ENCODE peak calls at places on chromosomes 6 and 20, in seven cellular contexts. G is heart right ventricle; T is right lobe of liver; P is CD4-positive, alpha-beta memory T cell; D is GM23248; N is uterus; K is breast epithelium. V is an unnamed sample.

GRCh38 chr6:100121854-100122609 is 128.0 kb upstream of the MCHR2 start:
- DNase-seq in G (no peak), T (no peak), P (no peak), D (peak; percentile 32), N (no peak), K (no peak), V (no peak)

GRCh38 chr6:38391909-38392614 is 247.7 kb downstream of the BTBD9 start:
- DNase-seq in G (no peak), T (no peak), P (no peak), D (peak; percentile 17), N (no peak), K (no peak), V (no peak)

GRCh38 chr6:3075522-3076113 is 7.3 kb downstream of the RIPK1 start:
- DNase-seq in G (no peak), T (no peak), P (no peak), D (no peak), N (no peak), K (no peak), V (no peak)

GRCh38 chr20:61839223-61839911 is 226.3 kb downstream of the TAF4 start:
- DNase-seq in G (no peak), T (no peak), P (no peak), D (no peak), N (no peak), K (no peak), V (no peak)

GRCh38 chr20:25499855-25500434 is 85.4 kb downstream of the NINL start:
- DNase-seq in G (no peak), T (no peak), P (no peak), D (no peak), N (no peak), K (no peak), V (no peak)

GRCh38 chr6:17101422-17102257 is at the start of gene STMND1:
- DNase-seq in G (peak; percentile 25), T (peak; percentile 77), P (no peak), D (peak; percentile 66), N (peak; percentile 41), K (peak; percentile 85), V (peak; percentile 67)

GRCh38 chr6:133778414-133778813 is 110.5 kb upstream of the TCF21 start:
- DNase-seq in G (no peak), T (no peak), P (no peak), D (peak; percentile 93), N (peak; percentile 42), K (no peak), V (peak; percentile 59)

GRCh38 chr6:14711056-14711703 is 534.7 kb upstream of the JARID2 start:
- DNase-seq in G (no peak), T (peak; percentile 38), P (peak; percentile 54), D (peak; percentile 91), N (no peak), K (no peak), V (peak; percentile 96)

GRCh38 chr6:142542704-142543233 is 241.0 kb downstream of the ADGRG6 start:
- DNase-seq in G (peak; percentile 13), T (no peak), P (no peak), D (peak; percentile 95), N (peak; percentile 70), K (no peak), V (peak; percentile 70)

GRCh38 chr20:4813839-4814695 is 92.4 kb downstream of the PRND start:
- DNase-seq in G (no peak), T (no peak), P (peak; percentile 92), D (no peak), N (no peak), K (no peak), V (peak; percentile 6)

GRCh38 chr6:47169785-47170685 is 127.9 kb upstream of the ADGRF1 start:
- DNase-seq in G (no peak), T (no peak), P (no peak), D (peak; percentile 61), N (no peak), K (no peak), V (peak; percentile 99)

GRCh38 chr6:166624275-166624674 is 2.8 kb downstream of the RPS6KA2 start:
- DNase-seq in G (no peak), T (no peak), P (no peak), D (peak; percentile 79), N (peak; percentile 35), K (no peak), V (peak; percentile 55)

GRCh38 chr6:160882741-160883340 is 108.7 kb upstream of the MAP3K4 start:
- DNase-seq in G (no peak), T (no peak), P (no peak), D (peak; percentile 77), N (no peak), K (no peak), V (peak; percentile 37)

GRCh38 chr6:34142599-34142998 is 3.3 kb downstream of the GRM4 start:
- DNase-seq in G (no peak), T (no peak), P (no peak), D (no peak), N (no peak), K (no peak), V (peak; percentile 15)

GRCh38 chr20:4507288-4507719 is 214.4 kb upstream of the PRND start:
- DNase-seq in G (no peak), T (no peak), P (no peak), D (peak; percentile 86), N (no peak), K (no peak), V (peak; percentile 89)

GRCh38 chr6:166360243-166361079 is 18.1 kb upstream of the SFT2D1 start:
- DNase-seq in G (no peak), T (no peak), P (no peak), D (peak; percentile 29), N (no peak), K (no peak), V (peak; percentile 64)

GRCh38 chr6:84052204-84052882 is 18.8 kb downstream of the MRAP2 start:
- DNase-seq in G (peak; percentile 69), T (no peak), P (no peak), D (peak; percentile 80), N (no peak), K (no peak), V (peak; percentile 23)

GRCh38 chr6:82995066-82995465 is 70.6 kb downstream of the UBE3D start:
- DNase-seq in G (no peak), T (no peak), P (no peak), D (no peak), N (no peak), K (no peak), V (no peak)

GRCh38 chr20:35582131-35582530 is 33.5 kb upstream of the SPAG4 start:
- DNase-seq in G (no peak), T (no peak), P (no peak), D (no peak), N (no peak), K (no peak), V (no peak)

GRCh38 chr20:63265891-63266515 is 6.6 kb upstream of the ARFGAP1 start:
- DNase-seq in G (no peak), T (no peak), P (no peak), D (peak; percentile 84), N (no peak), K (no peak), V (no peak)

GRCh38 chr20:63268671-63269439 is 3.8 kb upstream of the ARFGAP1 start:
- DNase-seq in G (no peak), T (no peak), P (no peak), D (peak; percentile 34), N (no peak), K (no peak), V (peak; percentile 50)

GRCh38 chr20:63267681-63268080 is 4.9 kb upstream of the ARFGAP1 start:
- DNase-seq in G (no peak), T (no peak), P (no peak), D (no peak), N (no peak), K (no peak), V (no peak)

GRCh38 chr20:63269724-63270123 is 2.9 kb upstream of the ARFGAP1 start:
- DNase-seq in G (no peak), T (no peak), P (no peak), D (no peak), N (no peak), K (no peak), V (no peak)

GRCh38 chr20:63268256-63268655 is 4.4 kb upstream of the ARFGAP1 start:
- DNase-seq in G (no peak), T (no peak), P (no peak), D (peak; percentile 30), N (no peak), K (no peak), V (no peak)
- H3K27me3 ChIP-seq in G (peaks cover 43% of the 10 kb centered on the region), T (no peaks in the 10 kb centered on the region), P (no peaks in the 10 kb centered on the region), D (peaks cover 8% of the 10 kb centered on the region), N (no peaks in the 10 kb centered on the region), K (peaks cover 20% of the 10 kb centered on the region), V (peaks cover 1% of the 10 kb centered on the region)

DNA sequence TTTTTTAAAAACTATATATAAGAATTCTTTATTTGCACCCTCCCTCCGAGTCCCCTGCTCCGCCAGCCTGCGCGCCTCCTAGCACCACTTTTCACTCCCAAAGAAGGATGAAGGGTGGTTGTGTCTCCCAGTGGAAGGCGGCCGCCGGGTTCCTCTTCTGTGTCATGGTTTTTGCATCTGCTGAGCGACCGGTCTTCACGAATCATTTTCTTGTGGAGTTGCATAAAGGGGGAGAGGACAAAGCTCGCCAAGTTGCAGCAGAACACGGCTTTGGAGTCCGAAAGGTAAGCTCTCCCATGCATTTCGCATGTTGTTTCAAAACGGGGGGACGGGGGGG is 327 bp downstream of the PCSK2 start:
- DNase-seq in G (no peak), T (no peak), P (no peak), D (peak; percentile 9), N (no peak), K (no peak), V (no peak)
- H3K27me3 ChIP-seq in G (peaks cover 68% of the 10 kb centered on the region), T (peaks cover 6% of the 10 kb centered on the region), P (peaks cover 4% of the 10 kb centered on the region), D (peaks cover 41% of the 10 kb centered on the region), N (no peaks in the 10 kb centered on the region), K (peaks cover 76% of the 10 kb centered on the region), V (peaks cover 15% of the 10 kb centered on the region)

GRCh38 chr6:106056060-106056737 is 29.9 kb upstream of the PRDM1 start:
- DNase-seq in G (no peak), T (no peak), P (peak; percentile 65), D (no peak), N (no peak), K (no peak), V (no peak)
- H3K27me3 ChIP-seq in G (peaks cover 7% of the 10 kb centered on the region), T (no peaks in the 10 kb centered on the region), P (no peaks in the 10 kb centered on the region), D (no peaks in the 10 kb centered on the region), N (no peaks in the 10 kb centered on the region), K (no peaks in the 10 kb centered on the region), V (no peaks in the 10 kb centered on the region)

GRCh38 chr6:27517238-27517637 is 44.3 kb upstream of the ZNF184 start:
- DNase-seq in G (no peak), T (no peak), P (no peak), D (no peak), N (no peak), K (no peak), V (no peak)

GRCh38 chr6:27517928-27518787 is 45.3 kb upstream of the ZNF184 start:
- DNase-seq in G (no peak), T (no peak), P (no peak), D (peak; percentile 51), N (no peak), K (no peak), V (no peak)

GRCh38 chr6:27514906-27515495 is 42.1 kb upstream of the ZNF184 start:
- DNase-seq in G (no peak), T (no peak), P (no peak), D (no peak), N (no peak), K (no peak), V (no peak)

GRCh38 chr6:27507041-27507956 is 34.4 kb upstream of the ZNF184 start:
- DNase-seq in G (no peak), T (no peak), P (no peak), D (no peak), N (no peak), K (no peak), V (no peak)

DNA sequence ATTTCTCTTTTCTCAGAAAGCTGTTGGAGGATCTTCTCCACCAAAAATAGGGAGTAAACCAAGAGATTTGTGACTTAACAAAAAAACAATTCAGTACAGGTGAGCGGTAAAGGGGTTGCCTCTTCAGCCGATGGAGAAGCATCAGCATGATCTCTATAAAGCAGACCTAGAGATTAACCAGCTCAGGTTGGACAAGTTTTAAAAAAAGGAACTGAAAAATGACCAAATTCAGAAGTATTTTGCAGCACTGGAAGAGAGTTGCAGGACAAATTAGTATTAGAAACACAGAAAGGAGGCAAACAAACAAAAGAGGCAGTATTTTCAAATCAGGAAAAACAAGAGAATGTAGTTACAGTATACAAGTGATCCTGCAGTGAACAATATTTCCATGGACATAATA is 39.6 kb upstream of the ZNF184 start:
- DNase-seq in G (no peak), T (no peak), P (no peak), D (no peak), N (no peak), K (no peak), V (no peak)
- H3K27me3 ChIP-seq in G (peaks cover 86% of the 10 kb centered on the region), T (no peaks in the 10 kb centered on the region), P (peaks cover 16% of the 10 kb centered on the region), D (peaks cover 39% of the 10 kb centered on the region), N (no peaks in the 10 kb centered on the region), K (peaks cover 45% of the 10 kb centered on the region), V (peaks cover 12% of the 10 kb centered on the region)

V was measured in bronchial epithelial cell.